ENCODE peak calls at places on chromosomes 4 and X, in six cellular contexts. One of them, this sample, is unnamed.
A peak's percentile ranks its signal among the peaks of the same experiment; 100 is the strongest.

GRCh38 chr4:86098691-86099090 is 261.2 kb downstream of the MAPK10 start:
- DNase-seq in H9: no peak
- DNase-seq in neuronal stem cell: no peak
- DNase-seq in IMR-90: no peak
- DNase-seq in H1: no peak
- DNase-seq in trophoblast cell: no peak
- DNase-seq in this sample: no peak

GRCh38 chr4:11505225-11505971 is 76.7 kb upstream of the HS3ST1 start:
- DNase-seq in H9: no peak
- DNase-seq in neuronal stem cell: no peak
- DNase-seq in IMR-90: no peak
- DNase-seq in H1: no peak
- DNase-seq in trophoblast cell: no peak
- DNase-seq in this sample: no peak

GRCh38 chr4:94583938-94584641 is 132.3 kb downstream of the PDLIM5 start:
- DNase-seq in H9: no peak
- DNase-seq in neuronal stem cell: no peak
- DNase-seq in IMR-90: no peak
- DNase-seq in H1: no peak
- DNase-seq in trophoblast cell: no peak
- DNase-seq in this sample: no peak

GRCh38 chr4:184807797-184808718 is 17.7 kb downstream of the ACSL1 start:
- DNase-seq in H9: peak; percentile 84
- DNase-seq in neuronal stem cell: peak; percentile 77
- DNase-seq in IMR-90: peak; percentile 91
- DNase-seq in H1: peak; percentile 65
- DNase-seq in trophoblast cell: no peak
- DNase-seq in this sample: peak; percentile 69

GRCh38 chr4:108078024-108078733 is 88.5 kb downstream of the HADH start:
- DNase-seq in H9: no peak
- DNase-seq in neuronal stem cell: no peak
- DNase-seq in IMR-90: no peak
- DNase-seq in H1: no peak
- DNase-seq in trophoblast cell: no peak
- DNase-seq in this sample: no peak

GRCh38 chr4:151004222-151004621 is 10.9 kb downstream of the LRBA start:
- DNase-seq in H9: no peak
- DNase-seq in neuronal stem cell: no peak
- DNase-seq in IMR-90: peak; percentile 76
- DNase-seq in H1: no peak
- DNase-seq in trophoblast cell: no peak
- DNase-seq in this sample: peak; percentile 46

GRCh38 chr4:25180524-25181131 is 20.4 kb upstream of the SEPSECS start:
- DNase-seq in H9: peak; percentile 35
- DNase-seq in neuronal stem cell: peak; percentile 21
- DNase-seq in IMR-90: peak; percentile 46
- DNase-seq in H1: no peak
- DNase-seq in trophoblast cell: no peak
- DNase-seq in this sample: peak; percentile 44

GRCh38 chrX:18099745-18100144 is 120.9 kb downstream of the BEND2 start:
- DNase-seq in H9: no peak
- DNase-seq in neuronal stem cell: no peak
- DNase-seq in IMR-90: no peak
- DNase-seq in H1: no peak
- DNase-seq in trophoblast cell: peak; percentile 79
- DNase-seq in this sample: no peak

GRCh38 chrX:56975611-56976010 is 19.7 kb downstream of the SPIN3 start:
- DNase-seq in H9: no peak
- DNase-seq in neuronal stem cell: no peak
- DNase-seq in IMR-90: no peak
- DNase-seq in H1: no peak
- DNase-seq in trophoblast cell: no peak
- DNase-seq in this sample: no peak

GRCh38 chr4:3106339-3107186 is 32.1 kb downstream of the HTT start:
- DNase-seq in H9: peak; percentile 91
- DNase-seq in neuronal stem cell: peak; percentile 74
- DNase-seq in IMR-90: peak; percentile 89
- DNase-seq in H1: peak; percentile 96
- DNase-seq in trophoblast cell: peak; percentile 95
- DNase-seq in this sample: peak; percentile 92

GRCh38 chr4:155392486-155393184 is 15.9 kb upstream of the MAP9 start:
- DNase-seq in H9: no peak
- DNase-seq in neuronal stem cell: no peak
- DNase-seq in IMR-90: peak; percentile 84
- DNase-seq in H1: no peak
- DNase-seq in trophoblast cell: peak; percentile 18
- DNase-seq in this sample: peak; percentile 88

GRCh38 chr4:121950680-121951569 is 935 bp downstream of the TRPC3 start:
- DNase-seq in H9: peak; percentile 56
- DNase-seq in neuronal stem cell: peak; percentile 8
- DNase-seq in IMR-90: peak; percentile 18
- DNase-seq in H1: peak; percentile 76
- DNase-seq in trophoblast cell: no peak
- DNase-seq in this sample: peak; percentile 51

GRCh38 chr4:80016506-80016905 is 56.5 kb downstream of the ANTXR2 start:
- DNase-seq in H9: no peak
- DNase-seq in neuronal stem cell: no peak
- DNase-seq in IMR-90: peak; percentile 37
- DNase-seq in H1: no peak
- DNase-seq in trophoblast cell: no peak
- DNase-seq in this sample: peak; percentile 33

GRCh38 chrX:16462912-16463311 is 187.0 kb upstream of the S100G start:
- DNase-seq in H9: no peak
- DNase-seq in neuronal stem cell: no peak
- DNase-seq in IMR-90: peak; percentile 94
- DNase-seq in H1: no peak
- DNase-seq in trophoblast cell: no peak
- DNase-seq in this sample: peak; percentile 21

GRCh38 chr4:170026253-170026991 is at the start of gene MFAP3L:
- DNase-seq in H9: peak; percentile 90
- DNase-seq in neuronal stem cell: peak; percentile 89
- DNase-seq in IMR-90: peak; percentile 84
- DNase-seq in H1: peak; percentile 89
- DNase-seq in trophoblast cell: peak; percentile 89
- DNase-seq in this sample: peak; percentile 86

GRCh38 chr4:11487876-11488545 is 59.3 kb upstream of the HS3ST1 start:
- DNase-seq in H9: no peak
- DNase-seq in neuronal stem cell: no peak
- DNase-seq in IMR-90: no peak
- DNase-seq in H1: no peak
- DNase-seq in trophoblast cell: no peak
- DNase-seq in this sample: peak; percentile 54

GRCh38 chr4:78222575-78223186 is 165.6 kb downstream of the FRAS1 start:
- DNase-seq in H9: peak; percentile 36
- DNase-seq in neuronal stem cell: peak; percentile 31
- DNase-seq in IMR-90: no peak
- DNase-seq in H1: no peak
- DNase-seq in trophoblast cell: no peak
- DNase-seq in this sample: no peak

GRCh38 chr4:100907465-100908454 is 389.9 kb upstream of the EMCN start:
- DNase-seq in H9: no peak
- DNase-seq in neuronal stem cell: no peak
- DNase-seq in IMR-90: peak; percentile 5
- DNase-seq in H1: no peak
- DNase-seq in trophoblast cell: no peak
- DNase-seq in this sample: peak; percentile 12

GRCh38 chrX:136768469-136769084 is 12.2 kb downstream of the ARHGEF6 start:
- DNase-seq in H9: peak; percentile 37
- DNase-seq in neuronal stem cell: no peak
- DNase-seq in IMR-90: peak; percentile 83
- DNase-seq in H1: no peak
- DNase-seq in trophoblast cell: peak; percentile 53
- DNase-seq in this sample: peak; percentile 82

GRCh38 chrX:3962511-3963350 is 249.3 kb upstream of the PRKX start:
- DNase-seq in H9: peak; percentile 42
- DNase-seq in neuronal stem cell: peak; percentile 27
- DNase-seq in IMR-90: peak; percentile 16
- DNase-seq in H1: no peak
- DNase-seq in trophoblast cell: no peak
- DNase-seq in this sample: peak; percentile 2

GRCh38 chr4:38967260-38968095 is 64.7 kb downstream of the TMEM156 start:
- DNase-seq in H9: no peak
- DNase-seq in neuronal stem cell: no peak
- DNase-seq in IMR-90: peak; percentile 100
- DNase-seq in H1: no peak
- DNase-seq in trophoblast cell: peak; percentile 32
- DNase-seq in this sample: peak; percentile 99

GRCh38 chr4:139825523-139826014 is 159.9 kb downstream of the MGST2 start:
- DNase-seq in H9: peak; percentile 42
- DNase-seq in neuronal stem cell: no peak
- DNase-seq in IMR-90: no peak
- DNase-seq in H1: no peak
- DNase-seq in trophoblast cell: no peak
- DNase-seq in this sample: no peak
- H2AK5ac ChIP-seq in H9: no peak overlapping the region
- H2AK5ac ChIP-seq in neuronal stem cell: peak overlapping the region; percentile 3
- H2AK5ac ChIP-seq in IMR-90: no peak overlapping the region
- H2AK5ac ChIP-seq in H1: peak overlapping the region; percentile 84
- H2AK5ac ChIP-seq in trophoblast cell: no peak overlapping the region
- H2AK5ac ChIP-seq in this sample: no peak overlapping the region

GRCh38 chr4:149370002-149370401 is 445.6 kb downstream of the IQCM start:
- DNase-seq in H9: no peak
- DNase-seq in neuronal stem cell: no peak
- DNase-seq in IMR-90: no peak
- DNase-seq in H1: no peak
- DNase-seq in trophoblast cell: no peak
- DNase-seq in this sample: no peak
- H4K91ac ChIP-seq in H9: no peak overlapping the region
- H4K91ac ChIP-seq in neuronal stem cell: no peak overlapping the region
- H4K91ac ChIP-seq in IMR-90: no peak overlapping the region
- H4K91ac ChIP-seq in H1: no peak overlapping the region
- H4K91ac ChIP-seq in trophoblast cell: no peak overlapping the region
- H4K91ac ChIP-seq in this sample: no peak overlapping the region

GRCh38 chr4:71607780-71608673 is 175.9 kb downstream of the GC start:
- DNase-seq in H9: no peak
- DNase-seq in neuronal stem cell: no peak
- DNase-seq in IMR-90: peak; percentile 6
- DNase-seq in H1: no peak
- DNase-seq in trophoblast cell: no peak
- DNase-seq in this sample: peak; percentile 22
- H2AK5ac ChIP-seq in H9: peak overlapping the region; percentile 72
- H2AK5ac ChIP-seq in neuronal stem cell: no peak overlapping the region
- H2AK5ac ChIP-seq in IMR-90: no peak overlapping the region
- H2AK5ac ChIP-seq in H1: peak overlapping the region; percentile 29
- H2AK5ac ChIP-seq in trophoblast cell: peak overlapping the region; percentile 96
- H2AK5ac ChIP-seq in this sample: peak overlapping the region; percentile 47

DNA sequence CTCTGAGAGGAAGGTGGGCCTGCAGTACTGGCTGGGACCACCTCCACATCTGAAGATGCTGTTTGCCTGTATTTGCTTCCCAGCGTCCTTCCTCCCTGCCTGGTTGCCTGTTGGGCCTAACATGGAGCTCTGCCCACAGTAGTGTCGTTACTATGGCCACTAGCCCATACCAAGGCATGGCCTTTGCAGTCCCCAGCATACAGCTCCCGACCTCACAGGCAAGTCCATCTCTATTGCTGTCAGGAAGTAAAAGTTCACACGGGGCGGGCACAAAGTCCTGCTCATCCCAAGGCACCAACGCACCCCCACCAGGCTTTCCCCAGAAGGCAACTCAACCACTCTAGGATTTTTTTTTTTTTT is 71.6 kb downstream of the MAML3 start:
- DNase-seq in H9: no peak
- DNase-seq in neuronal stem cell: no peak
- DNase-seq in IMR-90: no peak
- DNase-seq in H1: no peak
- DNase-seq in trophoblast cell: no peak
- DNase-seq in this sample: no peak
- H4K91ac ChIP-seq in H9: no peak overlapping the region
- H4K91ac ChIP-seq in neuronal stem cell: no peak overlapping the region
- H4K91ac ChIP-seq in IMR-90: peak overlapping the region; percentile 79
- H4K91ac ChIP-seq in H1: no peak overlapping the region
- H4K91ac ChIP-seq in trophoblast cell: peak overlapping the region; percentile 80
- H4K91ac ChIP-seq in this sample: peak overlapping the region; percentile 89

DNA sequence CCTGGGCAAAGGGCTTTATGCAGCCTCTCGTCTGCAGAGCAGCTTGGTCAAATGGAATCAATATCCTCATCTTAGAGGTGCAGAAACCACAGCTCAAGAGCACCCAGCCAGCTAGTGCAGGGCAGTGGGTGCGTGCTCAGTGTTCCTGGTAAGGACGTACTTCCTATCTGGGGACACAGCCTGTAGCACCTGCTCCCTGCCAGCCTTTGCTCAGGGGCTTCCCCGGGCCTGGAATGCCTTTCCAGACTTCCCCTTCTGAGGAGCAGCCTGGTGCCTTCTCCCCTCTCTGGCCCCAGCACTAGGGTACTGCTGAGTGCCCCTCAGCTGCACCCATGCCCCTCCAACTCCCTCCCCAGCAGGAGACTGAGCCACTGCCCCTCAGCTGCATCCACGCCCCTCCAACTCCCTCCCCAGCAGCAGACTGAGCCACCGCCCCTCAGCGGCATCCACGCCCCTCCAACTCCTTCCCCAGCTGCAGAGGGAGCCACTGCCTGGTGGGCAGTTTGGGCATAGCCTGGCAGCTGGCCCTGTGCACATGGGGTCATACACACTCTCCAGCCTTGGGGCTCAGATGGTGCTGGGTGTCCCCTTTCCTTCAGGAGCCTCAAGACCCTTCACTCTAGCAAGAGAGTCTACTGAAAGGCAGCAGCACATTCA is 42.2 kb upstream of the AFAP1 start:
- DNase-seq in H9: no peak
- DNase-seq in neuronal stem cell: no peak
- DNase-seq in IMR-90: no peak
- DNase-seq in H1: no peak
- DNase-seq in trophoblast cell: no peak
- DNase-seq in this sample: no peak
- H2AK5ac ChIP-seq in H9: no peak overlapping the region
- H2AK5ac ChIP-seq in neuronal stem cell: peak overlapping the region; percentile 22
- H2AK5ac ChIP-seq in IMR-90: peak overlapping the region; percentile 43
- H2AK5ac ChIP-seq in H1: no peak overlapping the region
- H2AK5ac ChIP-seq in trophoblast cell: no peak overlapping the region
- H2AK5ac ChIP-seq in this sample: no peak overlapping the region

GRCh38 chr4:163967263-163967662 is 472.8 kb downstream of the TMA16 start:
- DNase-seq in H9: no peak
- DNase-seq in neuronal stem cell: no peak
- DNase-seq in IMR-90: no peak
- DNase-seq in H1: no peak
- DNase-seq in trophoblast cell: no peak
- DNase-seq in this sample: no peak

GRCh38 chr4:163967710-163968109 is 473.2 kb downstream of the TMA16 start:
- DNase-seq in H9: no peak
- DNase-seq in neuronal stem cell: no peak
- DNase-seq in IMR-90: no peak
- DNase-seq in H1: no peak
- DNase-seq in trophoblast cell: no peak
- DNase-seq in this sample: no peak
- H4K91ac ChIP-seq in H9: no peak overlapping the region
- H4K91ac ChIP-seq in neuronal stem cell: no peak overlapping the region
- H4K91ac ChIP-seq in IMR-90: no peak overlapping the region
- H4K91ac ChIP-seq in H1: no peak overlapping the region
- H4K91ac ChIP-seq in trophoblast cell: no peak overlapping the region
- H4K91ac ChIP-seq in this sample: no peak overlapping the region

DNA sequence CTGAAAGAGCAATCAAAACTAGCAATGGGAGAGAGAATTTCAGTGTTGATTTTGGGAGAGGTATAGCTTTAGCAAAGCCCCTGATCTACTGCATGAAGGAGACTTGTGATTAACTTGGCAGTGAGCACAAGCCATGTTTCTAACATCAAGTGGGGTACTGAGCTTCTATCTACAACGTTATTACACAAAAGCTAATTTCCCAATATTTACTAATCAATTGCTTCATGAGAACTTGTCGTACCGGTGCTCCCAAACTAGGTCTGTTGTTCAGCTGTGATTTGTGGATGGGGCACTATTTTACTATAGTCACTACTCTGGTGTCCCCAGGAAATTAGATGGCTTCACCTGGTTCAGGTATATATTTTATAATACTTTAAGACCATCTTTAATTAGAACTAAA is 16.2 kb downstream of the ANK2 start:
- DNase-seq in H9: no peak
- DNase-seq in neuronal stem cell: no peak
- DNase-seq in IMR-90: no peak
- DNase-seq in H1: no peak
- DNase-seq in trophoblast cell: no peak
- DNase-seq in this sample: no peak
- H2AK5ac ChIP-seq in H9: peak overlapping the region; percentile 88
- H2AK5ac ChIP-seq in neuronal stem cell: no peak overlapping the region
- H2AK5ac ChIP-seq in IMR-90: no peak overlapping the region
- H2AK5ac ChIP-seq in H1: peak overlapping the region; percentile 43
- H2AK5ac ChIP-seq in trophoblast cell: no peak overlapping the region
- H2AK5ac ChIP-seq in this sample: no peak overlapping the region

This sample was measured in mesenchymal stem cell.